ENCODE peak calls at places on chromosomes 4 and X, in five cellular contexts. N is heart right ventricle, R is suprapubic skin, I is pancreas, A is heart left ventricle. K is an unnamed sample.

GRCh38 chrX:55640854-55641253 is 17.7 kb downstream of the FOXR2 start:
- DNase-seq in N (no peak), R (no peak), I (peak; percentile 5), A (no peak), K (no peak)

GRCh38 chr4:15075875-15076274 is 73.6 kb downstream of the CPEB2 start:
- DNase-seq in N (no peak), R (no peak), I (no peak), A (no peak), K (no peak)

GRCh38 chr4:90318208-90318607 is 191.0 kb downstream of the CCSER1 start:
- DNase-seq in N (no peak), R (no peak), I (no peak), A (no peak), K (peak; percentile 79)

GRCh38 chr4:23962462-23962861 is 72.6 kb upstream of the PPARGC1A start:
- DNase-seq in N (no peak), R (no peak), I (no peak), A (no peak), K (no peak)

GRCh38 chrX:72101597-72102037 is 30.1 kb downstream of the RTL5 start:
- DNase-seq in N (no peak), R (no peak), I (no peak), A (no peak), K (no peak)

GRCh38 chrX:661154-661553 is 30.6 kb downstream of the SHOX start:
- DNase-seq in N (no peak), R (no peak), I (no peak), A (no peak), K (no peak)

GRCh38 chrX:53421772-53422090 is 723 bp downstream of the SMC1A start:
- DNase-seq in N (no peak), R (no peak), I (no peak), A (no peak), K (no peak)

GRCh38 chr4:55358668-55359067 is 12.6 kb downstream of the SRD5A3 start:
- DNase-seq in N (no peak), R (no peak), I (no peak), A (no peak), K (no peak)

GRCh38 chr4:14977836-14978235 is 24.4 kb upstream of the CPEB2 start:
- DNase-seq in N (no peak), R (no peak), I (no peak), A (no peak), K (no peak)

GRCh38 chrX:1361275-1361674 is 24.7 kb downstream of the IL3RA start:
- DNase-seq in N (no peak), R (no peak), I (no peak), A (no peak), K (no peak)

GRCh38 chrX:34918091-34918736 is 24.4 kb upstream of the FAM47B start:
- DNase-seq in N (no peak), R (no peak), I (no peak), A (no peak), K (no peak)

GRCh38 chr4:161252520-161253141 is 911.2 kb downstream of the FSTL5 start:
- DNase-seq in N (no peak), R (no peak), I (no peak), A (no peak), K (peak; percentile 1)

GRCh38 chr4:86359944-86360478 is at the start of gene MAPK10:
- DNase-seq in N (peak; percentile 67), R (no peak), I (peak; percentile 59), A (peak; percentile 77), K (peak; percentile 57)

GRCh38 chrX:20274121-20274520 is 7.4 kb upstream of the RPS6KA3 start:
- DNase-seq in N (no peak), R (no peak), I (no peak), A (no peak), K (no peak)

GRCh38 chrX:38260231-38260630 is 39.6 kb upstream of the SRPX start:
- DNase-seq in N (no peak), R (no peak), I (no peak), A (no peak), K (peak; percentile 7)

GRCh38 chrX:39563189-39563588 is 534.6 kb downstream of the BCOR start:
- DNase-seq in N (no peak), R (no peak), I (no peak), A (no peak), K (no peak)

GRCh38 chrX:103663921-103664320 is 22.6 kb downstream of the MORF4L2 start:
- DNase-seq in N (no peak), R (no peak), I (no peak), A (no peak), K (no peak)

GRCh38 chr4:126221262-126221661 is 906.5 kb downstream of the FAT4 start:
- DNase-seq in N (no peak), R (no peak), I (no peak), A (no peak), K (no peak)

GRCh38 chr4:149135062-149135461 is 680.6 kb downstream of the IQCM start:
- DNase-seq in N (no peak), R (no peak), I (no peak), A (no peak), K (no peak)

GRCh38 chr4:77120888-77121508 is 36.0 kb upstream of the CCNG2 start:
- DNase-seq in N (no peak), R (no peak), I (no peak), A (no peak), K (no peak)

GRCh38 chr4:23333556-23333945 is 556.3 kb downstream of the PPARGC1A start:
- DNase-seq in N (no peak), R (no peak), I (no peak), A (no peak), K (peak; percentile 56)

GRCh38 chr4:76215120-76215519 is 1.5 kb upstream of the SCARB2 start:
- DNase-seq in N (no peak), R (no peak), I (no peak), A (no peak), K (no peak)

GRCh38 chrX:15750611-15751159 is 12.6 kb downstream of the CA5B start:
- DNase-seq in N (no peak), R (no peak), I (no peak), A (no peak), K (no peak)

GRCh38 chr4:174260099-174260498 is 23.4 kb downstream of the FBXO8 start:
- DNase-seq in N (no peak), R (no peak), I (no peak), A (no peak), K (no peak)

GRCh38 chrX:17374619-17375360 is at the start of gene NHS:
- DNase-seq in N (peak; percentile 56), R (no peak), I (peak; percentile 28), A (peak; percentile 69), K (peak; percentile 88)

GRCh38 chr4:4436244-4436823 is 49.4 kb downstream of the NSG1 start:
- DNase-seq in N (no peak), R (no peak), I (no peak), A (no peak), K (no peak)

GRCh38 chrX:13000311-13000811 is 25.5 kb downstream of the TMSB4X start:
- DNase-seq in N (no peak), R (no peak), I (no peak), A (peak; percentile 58), K (no peak)

GRCh38 chr4:175109933-175110332 is 191.8 kb downstream of the ADAM29 start:
- DNase-seq in N (no peak), R (no peak), I (no peak), A (no peak), K (no peak)

GRCh38 chr4:82715731-82716617 is 82.6 kb downstream of the SCD5 start:
- DNase-seq in N (no peak), R (no peak), I (no peak), A (no peak), K (peak; percentile 70)
- H3K27ac ChIP-seq in N (peak overlapping the region; percentile 26), R (peak overlapping the region; percentile 40), I (no peak overlapping the region), A (no peak overlapping the region), K (no peak overlapping the region)

GRCh38 chr4:27315625-27316024 is 455.0 kb downstream of the STIM2 start:
- DNase-seq in N (no peak), R (no peak), I (no peak), A (no peak), K (no peak)
- H3K27ac ChIP-seq in N (no peak overlapping the region), R (no peak overlapping the region), I (no peak overlapping the region), A (no peak overlapping the region), K (no peak overlapping the region)

GRCh38 chr4:40877081-40877480 is 127.3 kb downstream of the NSUN7 start:
- DNase-seq in N (no peak), R (no peak), I (no peak), A (no peak), K (no peak)
- H3K27ac ChIP-seq in N (no peak overlapping the region), R (no peak overlapping the region), I (no peak overlapping the region), A (no peak overlapping the region), K (no peak overlapping the region)

GRCh38 chrX:149497626-149498025 is 7.5 kb downstream of the IDS start:
- DNase-seq in N (no peak), R (no peak), I (no peak), A (no peak), K (no peak)
- H3K27ac ChIP-seq in N (no peak overlapping the region), R (no peak overlapping the region), I (no peak overlapping the region), A (no peak overlapping the region), K (no peak overlapping the region)

GRCh38 chrX:118370921-118371624 is 25.2 kb downstream of the WDR44 start:
- DNase-seq in N (no peak), R (no peak), I (no peak), A (no peak), K (no peak)
- H3K27ac ChIP-seq in N (no peak overlapping the region), R (no peak overlapping the region), I (no peak overlapping the region), A (no peak overlapping the region), K (no peak overlapping the region)

DNA sequence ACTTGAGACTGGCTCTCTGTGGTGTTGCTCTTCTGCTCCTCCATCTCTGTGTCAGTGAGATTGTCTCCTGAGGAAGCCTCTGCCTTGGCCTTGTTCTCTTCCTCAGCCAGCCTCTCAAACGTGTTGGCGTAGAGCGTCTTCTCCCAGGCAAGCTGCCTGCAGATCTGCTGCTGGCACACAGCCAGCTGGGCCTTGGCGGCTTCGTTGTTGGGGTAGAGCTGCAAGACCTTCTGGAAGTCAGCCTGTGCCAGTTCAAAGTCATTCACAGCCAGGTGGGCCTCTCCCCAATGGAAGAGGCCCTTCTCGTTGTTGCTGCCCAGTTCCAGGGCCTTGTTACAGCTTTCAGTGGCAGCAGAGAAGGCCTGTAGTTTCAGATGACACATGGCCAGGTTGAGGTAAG is 159.1 kb downstream of the NDST3 start:
- DNase-seq in N (no peak), R (no peak), I (no peak), A (no peak), K (no peak)
- H3K27ac ChIP-seq in N (no peak overlapping the region), R (no peak overlapping the region), I (no peak overlapping the region), A (no peak overlapping the region), K (no peak overlapping the region)

DNA sequence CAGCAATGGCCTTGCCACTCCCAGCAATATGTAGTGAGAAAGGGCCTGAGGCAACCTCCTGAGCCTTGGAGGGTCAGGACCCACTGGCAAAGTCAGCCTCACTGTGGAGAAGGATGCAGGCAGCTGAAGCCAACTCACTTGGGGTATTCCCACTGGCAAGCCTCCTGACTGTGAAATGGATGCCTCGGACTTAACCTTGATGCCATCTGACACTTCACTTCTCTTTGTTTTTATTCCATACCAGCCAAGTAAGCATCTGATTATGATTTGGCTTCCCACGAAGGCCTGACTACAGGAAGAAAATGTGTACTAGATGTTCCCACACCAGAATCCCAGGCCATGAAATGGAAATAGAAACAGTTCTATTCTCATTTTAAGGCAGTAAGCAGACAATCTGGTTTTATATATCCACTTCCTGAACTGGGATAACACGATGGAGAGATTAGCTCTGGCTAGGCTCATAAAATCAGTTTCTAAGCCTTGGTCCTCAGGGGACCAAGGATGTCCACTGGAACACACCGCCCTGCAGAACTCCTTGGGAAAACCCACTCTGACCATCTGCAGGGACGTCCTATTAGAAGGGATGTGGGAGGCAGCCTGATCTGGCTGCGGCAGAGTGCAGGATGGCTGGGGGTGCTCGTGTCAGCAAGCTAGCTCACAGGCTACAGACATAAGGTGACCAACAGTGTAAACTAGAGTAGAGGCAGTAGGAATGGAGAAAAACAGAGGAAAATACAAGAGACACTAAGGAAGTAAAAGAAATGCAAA is 89.3 kb downstream of the TSPAN5 start:
- DNase-seq in N (no peak), R (no peak), I (no peak), A (no peak), K (peak; percentile 24)
- H3K27ac ChIP-seq in N (no peak overlapping the region), R (peak overlapping the region; percentile 30), I (no peak overlapping the region), A (peak overlapping the region; percentile 22), K (no peak overlapping the region)